ENCODE peak calls at places on chromosomes 12 and 14, in four cellular contexts. M is mammary epithelial cell, V is IMR-90, G is BJ. B is an unnamed sample.

GRCh38 chr14:99734406-99735051 is 50.4 kb downstream of the CYP46A1 start:
- DNase-seq in V (no peak), M (no peak), G (no peak), B (peak)

GRCh38 chr14:31139301-31139847 is 68.2 kb downstream of the HECTD1 start:
- DNase-seq in M (no peak), V (no peak), G (no peak), B (no peak)

GRCh38 chr14:104827173-104828055 is 26.5 kb downstream of the ZBTB42 start:
- DNase-seq in G (no peak), V (peak), M (peak), B (no peak)

GRCh38 chr12:101925352-101925751 is 48.0 kb downstream of the DRAM1 start:
- DNase-seq in V (peak), G (peak), M (peak), B (peak)

GRCh38 chr12:116924558-116925453 is 14.1 kb downstream of the FBXW8 start:
- DNase-seq in G (no peak), V (peak), M (peak), B (no peak)

GRCh38 chr14:36518586-36519430 is 1.2 kb downstream of the NKX2-1 start:
- DNase-seq in M (no peak), V (no peak), G (no peak), B (no peak)

GRCh38 chr12:108196921-108197320 is 67.8 kb downstream of the WSCD2 start:
- DNase-seq in V (no peak), G (no peak), M (no peak), B (no peak)

GRCh38 chr12:9636807-9637206 is 29.1 kb upstream of the KLRB1 start:
- DNase-seq in G (no peak), M (no peak), V (no peak), B (no peak)

GRCh38 chr12:105705765-105706164 is 375.3 kb downstream of the C12orf75 start:
- DNase-seq in V (peak), M (peak), G (peak), B (no peak)

GRCh38 chr12:123271182-123271491 is 519 bp downstream of the CDK2AP1 start:
- DNase-seq in M (peak), V (peak), G (no peak), B (no peak)

GRCh38 chr14:38078393-38078792 is 129.3 kb upstream of the SSTR1 start:
- DNase-seq in M (no peak), G (no peak), V (no peak), B (no peak)

GRCh38 chr12:109944975-109945374 is 44.9 kb downstream of the TCHP start:
- DNase-seq in V (peak), M (no peak), G (no peak), B (no peak)

GRCh38 chr12:47095446-47096236 is 15.9 kb upstream of the AMIGO2 start:
- DNase-seq in G (peak), V (peak), M (peak), B (no peak)

GRCh38 chr14:55766071-55766470 is 186.1 kb downstream of the KTN1 start:
- DNase-seq in V (no peak), M (no peak), G (no peak), B (no peak)

GRCh38 chr12:50221228-50222008 is 54.2 kb upstream of the CERS5 start:
- DNase-seq in G (peak), M (peak), V (peak), B (no peak)

GRCh38 chr14:104265918-104266642 is 127.7 kb downstream of the KIF26A start:
- DNase-seq in G (no peak), M (no peak), V (no peak), B (peak)

GRCh38 chr12:78802593-78802992 is 62.0 kb upstream of the SYT1 start:
- DNase-seq in V (peak), G (no peak), M (peak), B (no peak)

GRCh38 chr12:44812062-44812461 is 64.1 kb downstream of the NELL2 start:
- DNase-seq in M (peak), V (no peak), G (no peak), B (no peak)

GRCh38 chr14:100706200-100706599 is 20.5 kb upstream of the DLK1 start:
- DNase-seq in V (no peak), M (no peak), G (no peak), B (no peak)

GRCh38 chr12:116675339-116676107 is 62.3 kb downstream of the SPRING1 start:
- DNase-seq in V (no peak), G (no peak), M (no peak), B (no peak)

GRCh38 chr12:113005759-113006158 is 27.4 kb downstream of the OAS2 start:
- DNase-seq in V (no peak), G (no peak), M (no peak), B (peak)

GRCh38 chr12:6459004-6459337 is 7.1 kb downstream of the TAPBPL start:
- DNase-seq in M (no peak), G (no peak), V (no peak), B (no peak)

GRCh38 chr12:62934799-62935674 is at the start of gene PPM1H:
- DNase-seq in G (no peak), M (peak), V (peak), B (peak)

GRCh38 chr14:52013984-52014600 is 24.7 kb downstream of the RTRAF start:
- DNase-seq in V (no peak), G (no peak), M (no peak), B (no peak)

GRCh38 chr14:77985235-77985634 is 184.9 kb upstream of the NRXN3 start:
- DNase-seq in M (no peak), G (no peak), V (no peak), B (no peak)

GRCh38 chr12:122860052-122860853 is 25.0 kb downstream of the HIP1R start:
- DNase-seq in G (no peak), M (peak), V (peak), B (peak)

GRCh38 chr12:24864796-24865125 is 84.1 kb downstream of the BCAT1 start:
- DNase-seq in G (no peak), M (peak), V (peak), B (no peak)

GRCh38 chr14:58947816-58948440 is 240.5 kb upstream of the DAAM1 start:
- DNase-seq in V (no peak), M (no peak), G (no peak), B (no peak)

GRCh38 chr14:59771577-59771976 is 99.0 kb downstream of the RTN1 start:
- DNase-seq in V (peak), G (no peak), M (no peak), B (no peak)

GRCh38 chr12:78245111-78245510 is 414.4 kb downstream of the NAV3 start:
- DNase-seq in V (no peak), G (no peak), M (no peak), B (no peak)

DNA sequence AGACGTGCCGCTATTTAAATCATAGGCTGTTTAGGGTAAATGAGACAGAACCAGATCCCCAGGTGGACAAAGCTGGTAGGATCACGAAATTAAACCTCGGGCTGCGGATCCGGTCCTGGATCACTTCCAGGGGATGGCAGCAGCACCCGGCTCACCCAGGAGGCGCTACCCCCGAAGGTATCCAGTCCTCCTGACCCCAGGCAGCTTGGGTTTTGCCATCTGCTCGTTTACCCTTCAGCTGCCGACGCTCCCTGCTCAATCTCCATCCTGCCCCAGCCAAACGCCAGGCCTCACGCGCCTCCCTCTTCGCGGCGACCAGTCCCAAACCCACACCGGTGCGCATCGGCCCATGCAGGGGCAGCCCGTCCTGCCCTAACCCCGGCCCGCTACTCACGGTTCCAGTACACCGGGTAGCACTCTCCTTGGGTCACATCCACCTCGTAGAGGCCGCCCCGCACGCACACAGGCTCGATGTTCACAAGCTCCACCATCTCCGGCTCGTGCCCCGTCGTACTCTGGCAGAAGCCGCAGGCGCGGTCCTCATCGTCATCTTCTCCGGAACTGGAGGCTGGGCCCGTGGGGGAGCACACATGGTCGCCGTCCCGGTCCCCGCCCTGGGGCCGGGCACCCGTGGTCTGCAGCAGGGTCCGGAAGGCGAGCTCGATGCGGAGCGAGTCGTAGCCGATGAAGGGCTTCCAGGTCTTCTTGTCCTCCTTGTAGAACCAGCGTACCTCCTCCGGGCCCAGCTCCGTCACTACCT is 1.1 kb downstream of the DDHD1 start:
- DNase-seq in G (no peak), V (peak), M (peak), B (peak)
- TF ChIP-seq CTCF in G (peak), V (peak), M (peak), B (no peak)

GRCh38 chr14:76045773-76046172 is 60.2 kb downstream of the IFT43 start:
- DNase-seq in G (no peak), M (no peak), V (no peak), B (no peak)

GRCh38 chr14:76040704-76041103 is 55.1 kb downstream of the IFT43 start:
- DNase-seq in M (no peak), G (no peak), V (no peak), B (no peak)
- TF ChIP-seq CTCF in M (no peak), G (no peak), V (no peak), B (no peak)

DNA sequence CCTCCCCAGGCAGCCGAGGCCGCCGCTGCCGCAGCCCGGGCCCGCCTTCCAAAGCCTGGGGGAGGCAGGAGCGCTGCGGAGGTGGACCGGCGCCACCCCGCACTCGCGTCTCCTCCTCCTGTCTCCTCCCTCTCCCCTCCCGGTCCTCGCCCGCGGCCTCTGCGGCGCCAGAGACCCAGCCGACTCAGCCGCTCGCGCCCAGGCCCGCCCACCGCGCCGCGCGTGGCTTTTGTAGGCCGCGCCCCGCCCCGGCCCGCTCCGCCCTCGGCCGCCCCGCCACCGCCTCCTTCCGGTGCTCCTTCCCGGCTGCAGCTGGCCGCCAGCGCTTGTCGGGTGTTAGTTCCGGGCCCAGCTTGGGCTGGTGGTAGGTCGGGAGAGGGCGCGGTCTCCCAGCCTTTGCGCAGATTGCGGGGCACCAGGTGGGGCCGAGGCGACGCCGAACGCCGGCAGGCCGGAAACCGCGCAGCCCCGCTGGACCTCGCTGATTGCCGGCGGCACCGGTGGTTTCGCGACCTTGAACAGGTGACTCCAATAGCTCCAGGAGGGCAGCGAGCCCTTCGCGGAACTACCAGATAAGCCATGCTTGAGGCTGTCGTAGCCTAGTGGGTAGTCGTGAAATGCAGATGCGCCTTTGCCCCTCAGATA is at the start of gene CAPRIN2:
- DNase-seq in G (peak), M (peak), V (peak), B (peak)
- TF ChIP-seq CTCF in G (peak), M (peak), V (peak), B (no peak)

GRCh38 chr14:65231286-65231980 is 129.1 kb upstream of the MAX start:
- DNase-seq in V (no peak), M (no peak), G (no peak), B (no peak)

GRCh38 chr14:65230287-65230728 is 128.0 kb upstream of the MAX start:
- DNase-seq in G (no peak), V (no peak), M (no peak), B (no peak)

GRCh38 chr14:65228436-65228835 is 126.1 kb upstream of the MAX start:
- DNase-seq in M (no peak), G (no peak), V (no peak), B (no peak)

GRCh38 chr14:65228956-65229355 is 126.6 kb upstream of the MAX start:
- DNase-seq in G (no peak), V (no peak), M (no peak), B (no peak)

DNA sequence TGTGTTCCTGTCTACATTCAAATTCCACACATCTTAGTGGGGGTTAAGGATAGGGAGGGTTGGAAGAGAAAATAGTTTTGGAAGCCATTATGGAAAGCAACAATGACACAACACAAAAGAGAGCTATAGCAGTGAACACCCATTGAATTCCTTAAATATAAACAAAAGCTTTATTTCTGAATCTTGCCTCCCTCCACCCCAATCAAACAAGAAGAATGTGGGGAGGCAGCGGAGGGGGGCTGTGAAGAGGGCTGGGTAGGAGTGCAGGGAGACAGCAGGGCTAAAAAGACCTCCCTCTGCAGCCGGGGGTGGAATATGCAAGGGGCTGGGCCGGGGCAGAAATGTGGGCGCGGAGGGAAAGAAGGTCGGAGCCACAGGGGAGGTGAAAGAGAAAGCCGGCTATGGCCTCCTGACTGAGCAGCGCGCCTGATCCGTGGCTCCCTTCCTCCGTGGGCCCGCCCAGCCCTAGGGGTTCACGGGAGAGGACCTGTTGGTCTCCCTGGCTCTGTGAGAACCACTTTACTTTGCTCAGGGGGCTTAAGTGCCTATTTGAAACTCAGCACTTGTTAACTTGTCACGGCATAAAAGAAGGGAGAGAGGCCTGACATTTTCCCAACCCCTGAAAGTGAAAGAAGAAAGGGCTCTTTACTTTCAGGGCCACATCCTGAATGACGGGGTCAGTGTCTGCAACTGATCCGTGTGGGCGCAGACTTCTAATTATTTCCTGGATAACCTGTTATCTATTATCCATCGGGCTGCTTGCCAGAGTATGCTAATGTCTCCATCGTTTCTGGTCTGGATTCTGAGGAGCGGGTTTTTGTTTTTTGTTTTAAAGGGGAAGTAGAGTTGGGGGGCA is 127.3 kb upstream of the MAX start:
- DNase-seq in G (no peak), M (peak), V (no peak), B (no peak)
- TF ChIP-seq CTCF in G (peak), M (no peak), V (no peak), B (no peak)

GRCh38 chr12:1629338-1630080 is 478 bp downstream of the WNT5B start:
- DNase-seq in V (no peak), G (no peak), M (no peak), B (no peak)
- TF ChIP-seq CTCF in V (no peak), G (peak), M (peak), B (no peak)

DNA sequence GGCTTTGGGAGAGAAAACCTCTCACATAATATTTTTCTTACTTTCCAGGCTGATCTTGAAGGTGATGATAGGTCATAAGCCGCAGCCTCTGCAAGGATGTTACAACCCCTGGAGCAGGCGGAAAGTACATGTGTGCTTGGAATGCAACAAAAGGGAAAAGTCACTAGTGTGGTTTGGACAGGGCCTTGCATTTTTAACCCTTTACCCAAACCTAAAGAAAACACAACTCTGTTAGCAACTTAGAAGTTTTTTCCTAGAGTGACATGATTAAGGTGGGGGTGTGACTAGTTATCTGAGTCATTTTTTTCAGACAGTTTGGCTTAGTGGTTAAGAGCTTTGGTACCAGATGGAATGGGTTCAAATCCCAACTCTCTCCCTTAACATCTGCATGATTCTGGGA is 97.0 kb downstream of the TMEM30B start:
- DNase-seq in V (peak), M (peak), G (peak), B (no peak)
- TF ChIP-seq CTCF in V (no peak), M (no peak), G (no peak), B (no peak)

B was measured in coronary artery.